ENCODE peak calls at places on chromosomes 3 and 15, in five cellular contexts. D, Q, O, J and M are unnamed samples.

GRCh38 chr3:10983219-10983916 is 9.2 kb upstream of the SLC6A1 start:
- DNase-seq in Q (peak), O (peak), J (no peak), D (peak), M (peak)

GRCh38 chr3:139979991-139980390 is 45.0 kb downstream of the CLSTN2 start:
- DNase-seq in J (no peak), D (no peak), O (no peak), Q (no peak), M (no peak)

GRCh38 chr15:57556040-57556439 is 35.7 kb upstream of the MYZAP start:
- DNase-seq in Q (no peak), J (no peak), O (no peak), D (no peak), M (no peak)

GRCh38 chr15:77025066-77025435 is 30.1 kb downstream of the PSTPIP1 start:
- DNase-seq in O (no peak), D (no peak), J (no peak), Q (no peak), M (no peak)

GRCh38 chr3:152511904-152512303 is 243.2 kb downstream of the MBNL1 start:
- DNase-seq in D (no peak), O (no peak), Q (no peak), J (peak), M (no peak)

GRCh38 chr15:67520276-67520975 is 505 bp upstream of the C15orf61 start:
- DNase-seq in O (no peak), Q (no peak), J (no peak), D (peak), M (no peak)

GRCh38 chr15:40029979-40030893 is 8.7 kb downstream of the SRP14 start:
- DNase-seq in J (no peak), O (peak), D (peak), Q (no peak), M (no peak)

GRCh38 chr15:61621146-61621545 is 392.0 kb upstream of the RORA start:
- DNase-seq in O (peak), D (no peak), Q (peak), J (no peak), M (peak)

GRCh38 chr3:13143381-13144004 is 70.3 kb upstream of the IQSEC1 start:
- DNase-seq in Q (no peak), D (no peak), J (no peak), O (no peak), M (no peak)

GRCh38 chr3:37556789-37557301 is 304.8 kb upstream of the CTDSPL start:
- DNase-seq in Q (no peak), J (no peak), D (no peak), O (no peak), M (no peak)

GRCh38 chr3:48125026-48125704 is 63.1 kb downstream of the CDC25A start:
- DNase-seq in J (no peak), Q (no peak), O (no peak), D (peak), M (peak)

GRCh38 chr3:122941233-122942206 is 86.0 kb downstream of the SEMA5B start:
- DNase-seq in D (no peak), O (no peak), Q (no peak), J (no peak), M (no peak)

GRCh38 chr3:54822206-54822605 is 105.7 kb downstream of the LRTM1 start:
- DNase-seq in Q (no peak), J (no peak), D (peak), O (no peak), M (no peak)

GRCh38 chr3:82883072-82883471 is 1121.6 kb upstream of the GBE1 start:
- DNase-seq in J (no peak), O (no peak), D (no peak), Q (no peak), M (no peak)

GRCh38 chr3:186209810-186210752 is 101.2 kb upstream of the ETV5 start:
- DNase-seq in O (peak), J (no peak), D (peak), Q (peak), M (no peak)

GRCh38 chr3:120497318-120497717 is 46.5 kb upstream of the FSTL1 start:
- DNase-seq in J (no peak), D (peak), O (no peak), Q (no peak), M (no peak)

GRCh38 chr3:77620009-77620408 is 580.1 kb downstream of the ROBO2 start:
- DNase-seq in Q (no peak), D (peak), J (no peak), O (no peak), M (no peak)

GRCh38 chr3:134333522-134334181 is 40.6 kb downstream of the AMOTL2 start:
- DNase-seq in Q (no peak), D (peak), O (no peak), J (no peak), M (peak)

GRCh38 chr3:140508545-140508944 is 169.3 kb upstream of the TRIM42 start:
- DNase-seq in Q (no peak), O (no peak), D (no peak), J (no peak), M (no peak)

DNA sequence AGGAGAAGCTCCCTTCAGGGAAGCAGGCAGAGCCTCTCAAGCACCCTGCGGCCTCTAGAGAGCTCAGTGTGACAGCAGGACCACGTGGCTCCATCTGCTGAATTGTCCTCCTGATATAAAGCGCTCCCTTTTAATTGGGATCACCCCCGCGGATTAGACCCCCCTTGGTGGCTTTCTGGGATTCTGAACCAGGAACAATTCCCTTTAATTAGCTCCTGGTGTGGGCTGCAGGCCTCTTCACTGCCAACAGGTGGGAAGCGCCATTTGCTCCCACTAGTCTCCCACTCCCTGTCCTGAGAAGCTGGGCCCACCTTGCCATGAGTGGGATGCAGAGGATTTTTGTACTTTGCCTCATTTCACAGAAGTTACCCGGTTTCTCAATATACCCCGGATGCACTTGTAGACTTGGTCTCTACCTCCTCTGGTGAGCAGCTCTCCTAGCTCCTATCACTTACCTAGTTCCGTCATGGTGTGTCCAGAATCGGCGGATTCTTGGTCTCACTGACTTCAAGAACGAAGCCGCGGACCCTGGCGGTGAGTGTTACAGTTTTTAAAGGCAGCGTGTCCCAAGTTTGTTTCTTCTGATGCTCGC is 592 bp downstream of the PGPEP1L start:
- DNase-seq in D (no peak), O (no peak), Q (no peak), J (no peak), M (no peak)
- TF ChIP-seq RCOR1 in D (no peak), O (no peak), Q (no peak), J (no peak), M (no peak)

GRCh38 chr3:133038089-133038730 is at the start of gene TMEM108:
- DNase-seq in D (peak), O (peak), Q (peak), J (no peak), M (peak)
- TF ChIP-seq RCOR1 in D (no peak), O (no peak), Q (no peak), J (no peak), M (no peak)

GRCh38 chr3:129139911-129140310 is 18.3 kb upstream of the RAB43 start:
- DNase-seq in J (no peak), D (no peak), O (no peak), Q (no peak), M (no peak)

GRCh38 chr3:129144786-129145185 is 16.1 kb downstream of the ISY1 start:
- DNase-seq in Q (no peak), J (no peak), O (no peak), D (no peak), M (no peak)
- TF ChIP-seq RCOR1 in Q (no peak), J (no peak), O (no peak), D (no peak), M (no peak)

DNA sequence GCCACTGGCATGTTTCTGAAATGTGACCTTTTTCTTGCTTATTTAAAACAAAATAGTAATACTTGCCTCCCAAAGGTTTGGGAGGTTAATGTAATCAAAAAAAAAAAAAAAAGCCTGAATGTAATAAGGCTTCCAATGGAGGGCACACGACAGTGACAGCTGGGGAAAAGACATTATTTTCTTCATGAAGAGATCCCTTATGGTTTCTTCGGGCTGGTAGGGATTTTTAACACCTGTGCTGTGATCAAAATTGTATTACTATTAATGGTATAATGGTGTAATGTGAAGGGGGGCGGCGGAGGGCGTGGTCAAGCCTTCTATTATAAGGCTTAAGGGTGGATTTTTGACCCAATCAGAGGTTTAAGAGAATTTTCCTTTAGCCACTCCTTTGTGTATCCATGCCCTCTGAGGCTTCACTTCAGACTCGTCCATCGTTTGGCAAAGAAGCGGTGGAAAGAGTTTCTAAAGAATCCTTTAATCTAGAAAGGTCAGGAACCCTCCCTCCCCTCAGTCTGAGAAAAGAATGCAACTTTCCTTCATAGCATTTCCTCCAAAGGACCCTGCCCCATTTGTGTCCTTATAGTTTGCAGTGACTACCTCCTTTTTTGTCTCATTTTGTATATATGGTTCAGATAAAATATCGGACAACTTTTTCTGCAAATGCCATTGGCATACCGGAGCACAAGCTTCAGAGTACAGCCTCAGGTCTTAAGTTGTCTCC is 89.5 kb upstream of the CHD2 start:
- DNase-seq in J (no peak), O (peak), Q (no peak), D (peak), M (no peak)
- TF ChIP-seq RCOR1 in J (no peak), O (no peak), Q (no peak), D (no peak), M (no peak)

GRCh38 chr3:45564172-45564571 is 30.4 kb upstream of the LIMD1 start:
- DNase-seq in O (no peak), D (no peak), J (no peak), Q (no peak), M (no peak)
- TF ChIP-seq RCOR1 in O (no peak), D (no peak), J (no peak), Q (no peak), M (no peak)

GRCh38 chr15:83030021-83030420 is 18.6 kb upstream of the C15orf40 start:
- DNase-seq in O (no peak), D (peak), J (no peak), Q (no peak), M (no peak)
- TF ChIP-seq RCOR1 in O (no peak), D (no peak), J (no peak), Q (no peak), M (no peak)

GRCh38 chr15:96553006-96553405 is 222.5 kb downstream of the NR2F2 start:
- DNase-seq in D (no peak), J (no peak), O (no peak), Q (no peak), M (no peak)
- TF ChIP-seq RCOR1 in D (no peak), J (no peak), O (no peak), Q (no peak), M (no peak)

DNA sequence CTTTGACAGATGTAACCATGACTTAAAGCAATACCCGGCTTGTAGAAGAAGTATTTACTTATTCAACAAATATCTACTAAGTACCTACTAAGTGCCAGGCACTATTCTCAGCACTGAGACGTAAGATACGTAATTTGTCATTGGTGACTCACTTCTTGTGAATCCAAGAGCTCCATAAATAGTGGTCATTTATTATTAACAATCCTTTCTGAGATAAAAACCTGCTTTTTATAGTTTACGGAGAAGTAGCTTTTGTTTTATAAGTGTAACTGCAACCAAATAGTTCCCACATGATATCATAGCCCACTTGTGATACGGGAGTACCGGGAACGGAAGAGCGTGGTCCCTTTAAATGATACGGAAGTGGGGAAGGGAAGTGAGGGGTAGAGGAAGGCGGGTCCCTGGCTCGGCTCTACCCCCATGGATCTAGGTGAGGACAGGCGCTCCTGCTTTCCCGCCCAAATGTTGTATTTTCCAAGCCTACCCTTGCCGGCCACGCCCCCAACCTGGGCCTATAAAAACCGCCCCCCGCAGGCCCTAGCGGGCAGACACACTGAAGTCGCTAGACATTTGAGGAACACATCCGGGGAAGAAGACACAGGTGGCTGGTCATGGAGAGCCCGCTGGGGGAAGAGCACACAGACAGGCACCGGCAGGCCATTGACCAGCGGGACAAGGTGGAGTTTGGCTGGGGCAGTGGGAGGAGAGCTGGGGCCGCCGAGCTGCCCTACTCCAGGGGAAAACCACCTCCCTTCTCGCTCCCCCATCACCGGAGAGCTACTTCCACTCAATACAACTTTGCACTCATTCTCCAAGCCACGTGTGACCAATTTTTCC is at the start of gene SAMMSON:
- DNase-seq in D (peak), Q (no peak), O (peak), J (no peak), M (no peak)
- TF ChIP-seq RCOR1 in D (no peak), Q (no peak), O (no peak), J (no peak), M (no peak)

DNA sequence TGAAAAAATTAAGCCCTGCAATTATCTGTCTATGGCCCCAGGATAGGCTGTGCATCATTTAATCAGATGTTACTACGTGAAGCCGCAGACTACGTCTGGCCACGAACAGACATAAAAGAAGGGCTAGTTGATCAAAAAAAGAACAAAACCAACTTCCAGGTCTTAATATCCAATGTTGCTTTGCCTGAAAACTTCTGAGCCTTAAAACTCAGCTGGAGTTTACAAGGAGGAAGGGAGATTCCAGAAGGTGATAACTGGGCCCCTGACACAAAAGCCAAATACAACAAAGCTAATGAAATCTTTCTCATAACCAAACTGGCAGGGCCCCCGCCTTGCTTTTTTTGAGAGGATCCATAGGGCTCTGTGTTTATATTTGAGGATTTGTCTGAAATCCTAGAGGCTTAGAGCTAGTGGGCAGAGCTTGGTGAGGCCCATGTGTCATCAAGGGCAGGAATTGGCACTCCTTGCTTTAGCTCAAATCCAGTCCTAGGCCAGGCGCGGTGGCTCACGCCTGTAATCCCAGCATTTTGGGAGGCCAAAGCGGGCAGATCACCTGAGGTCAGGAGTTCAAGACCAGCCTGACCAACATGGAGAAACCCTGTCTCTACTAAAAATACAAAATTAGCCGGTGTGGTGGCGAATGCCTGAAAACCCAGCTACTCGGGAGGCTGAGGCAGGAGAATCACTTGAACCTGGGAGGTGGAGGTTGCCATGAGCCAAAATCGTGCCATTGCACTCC is 111.6 kb upstream of the TRPM1 start:
- DNase-seq in Q (no peak), O (no peak), J (no peak), D (no peak), M (no peak)
- TF ChIP-seq RCOR1 in Q (no peak), O (no peak), J (no peak), D (no peak), M (no peak)

DNA sequence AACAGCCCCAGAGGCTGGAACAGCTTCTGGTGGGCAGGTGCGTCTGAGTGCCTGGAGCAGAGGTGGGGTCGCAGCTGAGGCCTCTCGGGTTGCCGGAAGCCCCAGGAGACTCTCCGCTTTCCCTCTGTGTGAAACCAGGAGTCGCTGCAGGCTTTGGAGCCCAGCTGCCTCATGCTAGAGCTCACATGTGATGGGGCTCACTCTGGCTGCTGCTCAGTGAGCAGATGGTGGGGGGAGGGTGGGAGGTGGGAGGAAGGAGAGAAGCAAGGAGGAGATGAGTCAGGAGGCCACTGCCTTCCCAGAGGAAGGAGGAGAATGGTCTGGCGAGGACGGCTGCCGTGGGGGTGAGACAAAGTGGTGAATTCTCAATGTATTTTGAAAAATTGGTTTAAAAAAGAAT is 290.1 kb upstream of the CHRNA7 start:
- DNase-seq in J (no peak), D (no peak), Q (no peak), O (no peak), M (peak)
- TF ChIP-seq RCOR1 in J (no peak), D (no peak), Q (no peak), O (no peak), M (no peak)